ENCODE peak calls at places on chromosomes 6 and 20, in five cellular contexts. F is heart right ventricle, I is small intestine, E is esophagus squamous epithelium, U is colonic mucosa. W is an unnamed sample. For H3K27me3 and H3K4me1, the result is how much of the 10 kb centered on the place peaks cover.

GRCh38 chr6:149077208-149077607 is 240.3 kb upstream of the TAB2 start:
- DNase-seq in F (no peak), I (no peak), E (no peak), U (no peak), W (no peak)

GRCh38 chr6:43088654-43089056 is 12.5 kb downstream of the PTK7 start:
- DNase-seq in F (no peak), I (no peak), E (no peak), U (no peak), W (no peak)

GRCh38 chr20:60338556-60338955 is 380.3 kb downstream of the CDH26 start:
- DNase-seq in F (no peak), I (no peak), E (no peak), U (no peak), W (no peak)

GRCh38 chr6:47168176-47168575 is 126.0 kb upstream of the ADGRF1 start:
- DNase-seq in F (peak), I (no peak), E (no peak), U (no peak), W (no peak)

GRCh38 chr6:91045152-91045551 is 458.3 kb upstream of the MAP3K7 start:
- DNase-seq in F (no peak), I (no peak), E (no peak), U (peak), W (no peak)

GRCh38 chr20:50256577-50256976 is 65.9 kb downstream of the CEBPB start:
- DNase-seq in F (no peak), I (no peak), E (no peak), U (no peak), W (no peak)

GRCh38 chr6:168061269-168062210 is 17.5 kb downstream of the FRMD1 start:
- DNase-seq in F (no peak), I (peak), E (no peak), U (no peak), W (no peak)

GRCh38 chr6:146890644-146891434 is 292.1 kb downstream of the ADGB start:
- DNase-seq in F (no peak), I (no peak), E (no peak), U (no peak), W (no peak)

GRCh38 chr6:42984924-42985475 is 630 bp downstream of the PPP2R5D start:
- DNase-seq in F (peak), I (no peak), E (no peak), U (peak), W (no peak)

GRCh38 chr6:166173292-166173951 is 5.8 kb upstream of the TBXT start:
- DNase-seq in F (no peak), I (peak), E (no peak), U (no peak), W (no peak)

GRCh38 chr20:53943522-53944291 is 126.7 kb downstream of the BCAS1 start:
- DNase-seq in F (no peak), I (no peak), E (no peak), U (no peak), W (no peak)

GRCh38 chr20:8291200-8291599 is 159.1 kb downstream of the PLCB1 start:
- DNase-seq in F (no peak), I (no peak), E (no peak), U (no peak), W (no peak)

GRCh38 chr6:109449789-109450673 is 5.5 kb downstream of the MICAL1 start:
- DNase-seq in F (no peak), I (peak), E (no peak), U (no peak), W (peak)

GRCh38 chr20:4151991-4152695 is 136.8 kb upstream of the RNF24 start:
- DNase-seq in F (no peak), I (no peak), E (no peak), U (no peak), W (no peak)

GRCh38 chr6:136250686-136251008 is 536 bp upstream of the MTFR2 start:
- DNase-seq in F (no peak), I (no peak), E (no peak), U (no peak), W (no peak)

GRCh38 chr6:33123732-33124524 is 48.1 kb downstream of the HLA-DPB1 start:
- DNase-seq in F (no peak), I (peak), E (no peak), U (no peak), W (peak)

GRCh38 chr20:38125157-38126056 is 39.7 kb downstream of the TGM2 start:
- DNase-seq in F (peak), I (peak), E (no peak), U (peak), W (no peak)

GRCh38 chr20:47917549-47918070 is 132.3 kb upstream of the SULF2 start:
- DNase-seq in F (no peak), I (no peak), E (no peak), U (no peak), W (no peak)

GRCh38 chr6:43817192-43817591 is 47.2 kb downstream of the VEGFA start:
- DNase-seq in F (peak), I (peak), E (no peak), U (peak), W (no peak)

DNA sequence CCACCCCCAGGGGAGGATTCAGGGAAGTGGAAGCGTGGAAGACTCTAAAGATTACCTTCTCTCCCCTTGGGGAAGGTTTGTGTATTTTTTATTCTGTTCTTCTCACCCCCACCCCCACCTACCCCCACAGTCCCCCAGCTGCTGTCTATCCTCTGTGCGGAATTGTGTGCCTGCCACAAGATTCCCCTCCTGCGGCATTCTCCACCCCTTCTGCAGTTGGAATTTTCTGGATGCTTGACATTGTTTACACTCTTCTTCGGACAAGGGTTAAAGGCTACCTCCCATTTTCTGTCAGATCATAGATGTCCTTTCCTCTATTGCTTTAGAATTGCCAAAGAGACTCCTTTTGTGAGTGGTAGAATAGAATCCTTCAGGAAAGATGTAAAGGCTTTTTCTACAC is 60.4 kb upstream of the EDN3 start:
- DNase-seq in F (no peak), I (no peak), E (no peak), U (no peak), W (no peak)
- H3K27me3 ChIP-seq in F (under half), I (under half), E (under half), U (under half), W (under half)

DNA sequence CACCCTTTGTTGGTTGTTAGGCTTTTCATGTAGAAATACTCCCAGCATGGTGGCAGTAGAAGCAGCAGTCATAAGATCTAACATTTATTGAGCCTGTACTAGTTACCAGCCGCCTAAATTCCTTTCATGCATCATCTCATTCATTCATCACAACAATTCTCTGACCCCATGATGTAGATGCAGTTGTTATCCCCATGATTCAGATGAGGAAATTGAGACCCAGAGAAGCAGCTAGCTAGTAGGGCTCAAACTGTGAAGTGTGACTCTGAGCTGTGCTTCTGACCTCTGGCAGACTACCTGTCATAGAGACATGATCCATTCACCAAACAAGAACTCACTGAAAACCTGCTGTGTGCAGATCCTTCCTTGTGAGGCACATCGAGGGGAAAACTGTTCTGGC is 16.9 kb downstream of the RREB1 start:
- DNase-seq in F (no peak), I (no peak), E (no peak), U (no peak), W (no peak)
- H3K4me1 ChIP-seq in F (half or more), I (under half), E (under half), U (under half), W (half or more)

GRCh38 chr6:153125032-153125431 is 6.0 kb downstream of the RGS17 start:
- DNase-seq in F (no peak), I (peak), E (no peak), U (no peak), W (no peak)

GRCh38 chr6:153130515-153131036 is 506 bp downstream of the RGS17 start:
- DNase-seq in F (no peak), I (no peak), E (no peak), U (no peak), W (no peak)

GRCh38 chr6:153126218-153126617 is 4.9 kb downstream of the RGS17 start:
- DNase-seq in F (no peak), I (no peak), E (no peak), U (no peak), W (no peak)

GRCh38 chr6:153131037-153131981 is at the start of gene RGS17:
- DNase-seq in F (peak), I (peak), E (no peak), U (peak), W (no peak)

DNA sequence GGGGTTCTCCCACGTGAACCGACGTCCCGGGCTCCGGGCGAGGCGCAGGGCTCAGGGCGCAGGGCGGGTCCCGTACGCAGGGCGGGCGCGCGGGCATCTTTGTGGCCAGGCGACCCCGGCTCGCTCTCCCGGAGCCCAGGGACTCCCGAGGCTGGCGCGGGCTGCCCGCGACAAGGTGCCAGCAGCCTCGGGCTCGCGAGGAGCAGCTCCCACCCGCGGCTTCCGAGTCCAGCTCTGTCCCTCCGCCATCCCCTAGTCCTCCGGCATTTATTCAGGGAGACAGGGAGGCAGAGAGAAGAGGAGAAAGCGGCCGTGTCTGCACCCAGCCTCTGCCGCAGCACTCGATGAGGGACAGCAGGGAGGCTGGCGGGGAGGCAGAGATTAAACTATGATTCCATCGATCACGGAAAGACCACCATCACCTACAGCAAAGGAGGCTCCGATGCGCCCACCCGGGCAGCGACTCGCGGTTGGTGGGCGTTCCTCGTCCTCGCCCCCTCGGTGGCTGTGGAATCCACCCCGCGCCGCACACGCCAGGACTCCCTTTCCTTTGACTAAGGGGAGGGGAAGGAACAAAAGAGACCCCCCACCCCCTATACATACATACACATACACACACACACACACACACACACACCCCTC is 1.1 kb downstream of the RGS17 start:
- DNase-seq in F (no peak), I (no peak), E (no peak), U (no peak), W (no peak)
- H3K4me3 ChIP-seq in F (peak), I (peak), E (peak), U (peak), W (peak)

GRCh38 chr6:27579973-27580372 is 107.1 kb upstream of the ZNF184 start:
- DNase-seq in F (no peak), I (no peak), E (no peak), U (no peak), W (no peak)

GRCh38 chr6:27582928-27583725 is 110.2 kb upstream of the ZNF184 start:
- DNase-seq in F (no peak), I (peak), E (no peak), U (peak), W (no peak)

GRCh38 chr6:27584326-27584725 is 111.4 kb upstream of the ZNF184 start:
- DNase-seq in F (no peak), I (no peak), E (no peak), U (no peak), W (no peak)
- H3K27me3 ChIP-seq in F (half or more), I (under half), E (half or more), U (under half), W (under half)

DNA sequence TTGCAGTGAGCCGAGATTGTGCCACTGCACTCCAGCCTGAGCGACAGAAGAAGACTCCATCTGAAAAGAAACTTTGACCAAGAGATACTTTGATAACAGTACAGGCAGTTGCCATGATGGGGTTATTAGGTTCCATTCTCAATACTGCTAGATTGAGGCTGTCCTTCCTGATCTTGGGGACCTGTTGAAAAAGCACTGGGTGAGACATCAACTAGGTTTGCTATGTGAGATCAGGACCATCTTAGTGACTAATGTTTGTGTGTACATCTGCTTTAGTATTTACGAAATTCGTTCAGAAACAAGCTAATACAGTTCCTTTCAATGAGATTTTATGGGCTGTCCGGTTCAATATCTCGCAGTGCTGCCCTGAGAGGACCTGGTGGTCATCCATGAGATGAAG is 2.6 kb downstream of the DSE start:
- DNase-seq in F (no peak), I (no peak), E (no peak), U (no peak), W (no peak)
- H3K4me1 ChIP-seq in F (under half), I (under half), E (under half), U (under half), W (under half)